ENCODE peak calls at places on chromosomes 3 and 15, in nine cellular contexts. M is heart right ventricle; K is activated CD4-positive, alpha-beta T cell treated with anti-CD3 and anti-CD28 coated beads, Interleukin-2, amount 50 U/mL, for 1 hour; Q is mucosa of descending colon; X is occipital lobe; W is NCI-H146; A is COR-L47; F is GM13977; S is AG09309. U is an unnamed sample.

GRCh38 chr15:68939501-68939900 is 9.2 kb downstream of the SPESP1 start:
- DNase-seq in M (no peak), K (no peak), Q (no peak), X (no peak), W (no peak), A (no peak), F (no peak), S (no peak), U (no peak)

GRCh38 chr3:108509873-108510272 is 523 bp downstream of the MYH15 start:
- DNase-seq in M (no peak), K (no peak), Q (no peak), X (no peak), W (no peak), A (no peak), F (no peak), S (no peak), U (no peak)

GRCh38 chr3:157130138-157130880 is 29.6 kb downstream of the CCNL1 start:
- DNase-seq in M (peak; percentile 61), K (peak; percentile 80), Q (peak; percentile 91), X (peak; percentile 13), W (peak; percentile 98), A (peak; percentile 93), F (peak; percentile 39), S (no peak), U (peak; percentile 87)

GRCh38 chr3:43729707-43730399 is 39.1 kb downstream of the ABHD5 start:
- DNase-seq in M (no peak), K (no peak), Q (peak; percentile 60), X (no peak), W (peak; percentile 14), A (no peak), F (no peak), S (no peak), U (no peak)

GRCh38 chr3:42228796-42229195 is 37.2 kb downstream of the CCK start:
- DNase-seq in M (no peak), K (no peak), Q (no peak), X (no peak), W (no peak), A (no peak), F (peak; percentile 62), S (no peak), U (no peak)

GRCh38 chr15:59317211-59317610 is 55.5 kb downstream of the MYO1E start:
- DNase-seq in M (no peak), K (no peak), Q (no peak), X (no peak), W (no peak), A (no peak), F (no peak), S (no peak), U (no peak)

GRCh38 chr15:62297933-62298332 is 132.8 kb upstream of the C2CD4B start:
- DNase-seq in M (no peak), K (no peak), Q (no peak), X (no peak), W (no peak), A (no peak), F (no peak), S (no peak), U (no peak)

GRCh38 chr3:189222927-189223706 is 51.3 kb downstream of the TPRG1 start:
- DNase-seq in M (no peak), K (no peak), Q (no peak), X (no peak), W (no peak), A (no peak), F (no peak), S (no peak), U (no peak)

GRCh38 chr15:78024883-78025282 is 52.6 kb downstream of the TBC1D2B start:
- DNase-seq in M (no peak), K (no peak), Q (no peak), X (no peak), W (no peak), A (no peak), F (no peak), S (no peak), U (no peak)

GRCh38 chr3:126438186-126438585 is 37.5 kb downstream of the ZXDC start:
- DNase-seq in M (no peak), K (no peak), Q (no peak), X (no peak), W (no peak), A (no peak), F (no peak), S (no peak), U (peak; percentile 9)

GRCh38 chr3:32102289-32102688 is 4.1 kb upstream of the GPD1L start:
- DNase-seq in M (no peak), K (no peak), Q (no peak), X (no peak), W (no peak), A (no peak), F (no peak), S (no peak), U (no peak)

GRCh38 chr3:37909067-37909911 is 47.6 kb downstream of the CTDSPL start:
- DNase-seq in M (no peak), K (no peak), Q (no peak), X (no peak), W (no peak), A (no peak), F (no peak), S (no peak), U (no peak)

GRCh38 chr15:69976366-69976994 is 121.2 kb downstream of the TLE3 start:
- DNase-seq in M (peak; percentile 41), K (peak; percentile 39), Q (no peak), X (no peak), W (no peak), A (no peak), F (no peak), S (no peak), U (no peak)

GRCh38 chr3:12135029-12135634 is 23.6 kb downstream of the TIMP4 start:
- DNase-seq in M (peak; percentile 55), K (peak; percentile 53), Q (peak; percentile 87), X (peak; percentile 48), W (peak; percentile 24), A (no peak), F (peak; percentile 47), S (no peak), U (peak; percentile 90)

GRCh38 chr3:43768594-43768993 is 77.9 kb downstream of the ABHD5 start:
- DNase-seq in M (peak; percentile 28), K (no peak), Q (no peak), X (no peak), W (no peak), A (no peak), F (no peak), S (no peak), U (peak; percentile 81)

U was measured in right atrium auricular region.